ENCODE peak calls at places on chromosome 14, in ten cellular contexts. One of them, this sample, is unnamed.
A peak's percentile ranks its signal among the peaks of the same experiment; 100 is the strongest.

GRCh38 chr14:38567728-38568127 is 311.8 kb upstream of the CLEC14A start:
- DNase-seq in cardiac fibroblast: no peak
- DNase-seq in lung microvascular endothelial cell: no peak
- DNase-seq in dermis blood vessel endothelial cell: no peak
- DNase-seq in activated CD4-positive, alpha-beta T cell treated with anti-CD3 and anti-CD28 coated beads, Interleukin-2, amount 50 U/mL, for 1 hour: no peak
- DNase-seq in AG10803: no peak
- DNase-seq in DMS 273 treated with DMSO at 0.1 percent for 48 hours: no peak
- DNase-seq in IMR-90: no peak
- DNase-seq in EH: no peak
- DNase-seq in hepatic stellate cell: no peak
- DNase-seq in this sample: peak; percentile 46

GRCh38 chr14:23097786-23098185 is 2.5 kb downstream of the C14orf119 start:
- DNase-seq in DMS 273 treated with DMSO at 0.1 percent for 48 hours: no peak
- DNase-seq in lung microvascular endothelial cell: no peak
- DNase-seq in cardiac fibroblast: no peak
- DNase-seq in hepatic stellate cell: no peak
- DNase-seq in EH: no peak
- DNase-seq in dermis blood vessel endothelial cell: no peak
- DNase-seq in activated CD4-positive, alpha-beta T cell treated with anti-CD3 and anti-CD28 coated beads, Interleukin-2, amount 50 U/mL, for 1 hour: no peak
- DNase-seq in AG10803: no peak
- DNase-seq in IMR-90: no peak
- DNase-seq in this sample: no peak

GRCh38 chr14:90639641-90640040 is 176.6 kb downstream of the TTC7B start:
- DNase-seq in EH: no peak
- DNase-seq in AG10803: no peak
- DNase-seq in lung microvascular endothelial cell: no peak
- DNase-seq in DMS 273 treated with DMSO at 0.1 percent for 48 hours: no peak
- DNase-seq in activated CD4-positive, alpha-beta T cell treated with anti-CD3 and anti-CD28 coated beads, Interleukin-2, amount 50 U/mL, for 1 hour: no peak
- DNase-seq in hepatic stellate cell: no peak
- DNase-seq in dermis blood vessel endothelial cell: no peak
- DNase-seq in IMR-90: no peak
- DNase-seq in cardiac fibroblast: no peak
- DNase-seq in this sample: no peak

GRCh38 chr14:76924363-76925151 is 98.3 kb downstream of the LRRC74A start:
- DNase-seq in dermis blood vessel endothelial cell: no peak
- DNase-seq in hepatic stellate cell: peak; percentile 48
- DNase-seq in AG10803: no peak
- DNase-seq in cardiac fibroblast: peak; percentile 56
- DNase-seq in lung microvascular endothelial cell: peak; percentile 39
- DNase-seq in activated CD4-positive, alpha-beta T cell treated with anti-CD3 and anti-CD28 coated beads, Interleukin-2, amount 50 U/mL, for 1 hour: peak; percentile 63
- DNase-seq in EH: no peak
- DNase-seq in DMS 273 treated with DMSO at 0.1 percent for 48 hours: no peak
- DNase-seq in IMR-90: no peak
- DNase-seq in this sample: peak; percentile 46

GRCh38 chr14:73237786-73238261 is 518 bp downstream of the PAPLN start:
- DNase-seq in AG10803: no peak
- DNase-seq in lung microvascular endothelial cell: peak; percentile 38
- DNase-seq in IMR-90: no peak
- DNase-seq in activated CD4-positive, alpha-beta T cell treated with anti-CD3 and anti-CD28 coated beads, Interleukin-2, amount 50 U/mL, for 1 hour: no peak
- DNase-seq in dermis blood vessel endothelial cell: peak; percentile 28
- DNase-seq in EH: no peak
- DNase-seq in hepatic stellate cell: peak; percentile 27
- DNase-seq in cardiac fibroblast: no peak
- DNase-seq in DMS 273 treated with DMSO at 0.1 percent for 48 hours: no peak
- DNase-seq in this sample: no peak

GRCh38 chr14:76770521-76771431 is 9.5 kb downstream of the VASH1 start:
- DNase-seq in DMS 273 treated with DMSO at 0.1 percent for 48 hours: no peak
- DNase-seq in activated CD4-positive, alpha-beta T cell treated with anti-CD3 and anti-CD28 coated beads, Interleukin-2, amount 50 U/mL, for 1 hour: no peak
- DNase-seq in dermis blood vessel endothelial cell: no peak
- DNase-seq in IMR-90: no peak
- DNase-seq in AG10803: no peak
- DNase-seq in hepatic stellate cell: no peak
- DNase-seq in lung microvascular endothelial cell: no peak
- DNase-seq in cardiac fibroblast: no peak
- DNase-seq in EH: no peak
- DNase-seq in this sample: no peak

GRCh38 chr14:86521032-86521730 is 991.2 kb downstream of the FLRT2 start:
- DNase-seq in DMS 273 treated with DMSO at 0.1 percent for 48 hours: no peak
- DNase-seq in dermis blood vessel endothelial cell: no peak
- DNase-seq in EH: no peak
- DNase-seq in AG10803: no peak
- DNase-seq in activated CD4-positive, alpha-beta T cell treated with anti-CD3 and anti-CD28 coated beads, Interleukin-2, amount 50 U/mL, for 1 hour: no peak
- DNase-seq in lung microvascular endothelial cell: no peak
- DNase-seq in cardiac fibroblast: peak; percentile 2
- DNase-seq in IMR-90: no peak
- DNase-seq in hepatic stellate cell: no peak
- DNase-seq in this sample: no peak

GRCh38 chr14:100862277-100862676 is 36.4 kb downstream of the MEG3 start:
- DNase-seq in EH: no peak
- DNase-seq in lung microvascular endothelial cell: no peak
- DNase-seq in cardiac fibroblast: no peak
- DNase-seq in IMR-90: peak; percentile 31
- DNase-seq in AG10803: peak; percentile 11
- DNase-seq in hepatic stellate cell: no peak
- DNase-seq in dermis blood vessel endothelial cell: no peak
- DNase-seq in activated CD4-positive, alpha-beta T cell treated with anti-CD3 and anti-CD28 coated beads, Interleukin-2, amount 50 U/mL, for 1 hour: no peak
- DNase-seq in DMS 273 treated with DMSO at 0.1 percent for 48 hours: no peak
- DNase-seq in this sample: no peak

GRCh38 chr14:22535126-22535525 is 53.9 kb downstream of the DAD1 start:
- DNase-seq in activated CD4-positive, alpha-beta T cell treated with anti-CD3 and anti-CD28 coated beads, Interleukin-2, amount 50 U/mL, for 1 hour: no peak
- DNase-seq in DMS 273 treated with DMSO at 0.1 percent for 48 hours: no peak
- DNase-seq in IMR-90: no peak
- DNase-seq in lung microvascular endothelial cell: no peak
- DNase-seq in cardiac fibroblast: no peak
- DNase-seq in dermis blood vessel endothelial cell: no peak
- DNase-seq in AG10803: no peak
- DNase-seq in hepatic stellate cell: no peak
- DNase-seq in EH: no peak
- DNase-seq in this sample: no peak

GRCh38 chr14:59254911-59255545 is 66.6 kb downstream of the DAAM1 start:
- DNase-seq in dermis blood vessel endothelial cell: peak; percentile 55
- DNase-seq in activated CD4-positive, alpha-beta T cell treated with anti-CD3 and anti-CD28 coated beads, Interleukin-2, amount 50 U/mL, for 1 hour: no peak
- DNase-seq in DMS 273 treated with DMSO at 0.1 percent for 48 hours: no peak
- DNase-seq in lung microvascular endothelial cell: peak; percentile 45
- DNase-seq in EH: peak; percentile 68
- DNase-seq in cardiac fibroblast: peak; percentile 93
- DNase-seq in hepatic stellate cell: peak; percentile 19
- DNase-seq in AG10803: peak; percentile 80
- DNase-seq in IMR-90: peak; percentile 30
- DNase-seq in this sample: no peak

GRCh38 chr14:72786377-72787350 is 107.2 kb downstream of the DPF3 start:
- DNase-seq in dermis blood vessel endothelial cell: no peak
- DNase-seq in activated CD4-positive, alpha-beta T cell treated with anti-CD3 and anti-CD28 coated beads, Interleukin-2, amount 50 U/mL, for 1 hour: no peak
- DNase-seq in IMR-90: no peak
- DNase-seq in EH: no peak
- DNase-seq in DMS 273 treated with DMSO at 0.1 percent for 48 hours: peak; percentile 4
- DNase-seq in hepatic stellate cell: no peak
- DNase-seq in lung microvascular endothelial cell: no peak
- DNase-seq in cardiac fibroblast: no peak
- DNase-seq in AG10803: no peak
- DNase-seq in this sample: no peak

GRCh38 chr14:37591311-37591940 is 3.6 kb downstream of the FOXA1 start:
- DNase-seq in lung microvascular endothelial cell: no peak
- DNase-seq in hepatic stellate cell: no peak
- DNase-seq in cardiac fibroblast: no peak
- DNase-seq in activated CD4-positive, alpha-beta T cell treated with anti-CD3 and anti-CD28 coated beads, Interleukin-2, amount 50 U/mL, for 1 hour: no peak
- DNase-seq in DMS 273 treated with DMSO at 0.1 percent for 48 hours: no peak
- DNase-seq in IMR-90: no peak
- DNase-seq in dermis blood vessel endothelial cell: no peak
- DNase-seq in AG10803: no peak
- DNase-seq in EH: no peak
- DNase-seq in this sample: no peak

GRCh38 chr14:32137883-32138282 is 60.8 kb downstream of the ARHGAP5 start:
- DNase-seq in activated CD4-positive, alpha-beta T cell treated with anti-CD3 and anti-CD28 coated beads, Interleukin-2, amount 50 U/mL, for 1 hour: no peak
- DNase-seq in hepatic stellate cell: no peak
- DNase-seq in AG10803: no peak
- DNase-seq in cardiac fibroblast: no peak
- DNase-seq in IMR-90: no peak
- DNase-seq in dermis blood vessel endothelial cell: no peak
- DNase-seq in DMS 273 treated with DMSO at 0.1 percent for 48 hours: no peak
- DNase-seq in lung microvascular endothelial cell: no peak
- DNase-seq in EH: no peak
- DNase-seq in this sample: no peak

GRCh38 chr14:67551123-67551522 is 18.0 kb downstream of the PLEKHH1 start:
- DNase-seq in AG10803: no peak
- DNase-seq in DMS 273 treated with DMSO at 0.1 percent for 48 hours: no peak
- DNase-seq in cardiac fibroblast: no peak
- DNase-seq in dermis blood vessel endothelial cell: no peak
- DNase-seq in hepatic stellate cell: no peak
- DNase-seq in activated CD4-positive, alpha-beta T cell treated with anti-CD3 and anti-CD28 coated beads, Interleukin-2, amount 50 U/mL, for 1 hour: no peak
- DNase-seq in EH: no peak
- DNase-seq in lung microvascular endothelial cell: no peak
- DNase-seq in IMR-90: no peak
- DNase-seq in this sample: no peak

GRCh38 chr14:37779480-37779879 is 184.1 kb downstream of the TTC6 start:
- DNase-seq in hepatic stellate cell: no peak
- DNase-seq in IMR-90: no peak
- DNase-seq in dermis blood vessel endothelial cell: no peak
- DNase-seq in cardiac fibroblast: no peak
- DNase-seq in EH: no peak
- DNase-seq in lung microvascular endothelial cell: no peak
- DNase-seq in activated CD4-positive, alpha-beta T cell treated with anti-CD3 and anti-CD28 coated beads, Interleukin-2, amount 50 U/mL, for 1 hour: no peak
- DNase-seq in AG10803: no peak
- DNase-seq in DMS 273 treated with DMSO at 0.1 percent for 48 hours: no peak
- DNase-seq in this sample: no peak

GRCh38 chr14:52871606-52872005 is 79.2 kb downstream of the FERMT2 start:
- DNase-seq in cardiac fibroblast: no peak
- DNase-seq in lung microvascular endothelial cell: no peak
- DNase-seq in dermis blood vessel endothelial cell: no peak
- DNase-seq in AG10803: no peak
- DNase-seq in activated CD4-positive, alpha-beta T cell treated with anti-CD3 and anti-CD28 coated beads, Interleukin-2, amount 50 U/mL, for 1 hour: no peak
- DNase-seq in EH: peak; percentile 82
- DNase-seq in DMS 273 treated with DMSO at 0.1 percent for 48 hours: no peak
- DNase-seq in hepatic stellate cell: no peak
- DNase-seq in IMR-90: no peak
- DNase-seq in this sample: no peak

GRCh38 chr14:34770901-34771300 is 56.5 kb upstream of the CFL2 start:
- DNase-seq in dermis blood vessel endothelial cell: no peak
- DNase-seq in DMS 273 treated with DMSO at 0.1 percent for 48 hours: no peak
- DNase-seq in AG10803: peak; percentile 9
- DNase-seq in IMR-90: no peak
- DNase-seq in cardiac fibroblast: no peak
- DNase-seq in hepatic stellate cell: no peak
- DNase-seq in activated CD4-positive, alpha-beta T cell treated with anti-CD3 and anti-CD28 coated beads, Interleukin-2, amount 50 U/mL, for 1 hour: no peak
- DNase-seq in EH: peak; percentile 31
- DNase-seq in lung microvascular endothelial cell: no peak
- DNase-seq in this sample: no peak

GRCh38 chr14:23382276-23382675 is 5.4 kb downstream of the CMTM5 start:
- DNase-seq in IMR-90: no peak
- DNase-seq in EH: no peak
- DNase-seq in lung microvascular endothelial cell: no peak
- DNase-seq in activated CD4-positive, alpha-beta T cell treated with anti-CD3 and anti-CD28 coated beads, Interleukin-2, amount 50 U/mL, for 1 hour: no peak
- DNase-seq in cardiac fibroblast: no peak
- DNase-seq in hepatic stellate cell: no peak
- DNase-seq in AG10803: no peak
- DNase-seq in DMS 273 treated with DMSO at 0.1 percent for 48 hours: no peak
- DNase-seq in dermis blood vessel endothelial cell: no peak
- DNase-seq in this sample: no peak

GRCh38 chr14:51248041-51248987 is 8.3 kb downstream of the TMX1 start:
- DNase-seq in EH: no peak
- DNase-seq in DMS 273 treated with DMSO at 0.1 percent for 48 hours: no peak
- DNase-seq in hepatic stellate cell: no peak
- DNase-seq in cardiac fibroblast: no peak
- DNase-seq in AG10803: no peak
- DNase-seq in activated CD4-positive, alpha-beta T cell treated with anti-CD3 and anti-CD28 coated beads, Interleukin-2, amount 50 U/mL, for 1 hour: no peak
- DNase-seq in lung microvascular endothelial cell: no peak
- DNase-seq in dermis blood vessel endothelial cell: no peak
- DNase-seq in IMR-90: no peak
- DNase-seq in this sample: no peak

GRCh38 chr14:68932219-68932618 is 46.9 kb downstream of the ACTN1 start:
- DNase-seq in DMS 273 treated with DMSO at 0.1 percent for 48 hours: no peak
- DNase-seq in EH: peak; percentile 61
- DNase-seq in cardiac fibroblast: no peak
- DNase-seq in lung microvascular endothelial cell: no peak
- DNase-seq in IMR-90: peak; percentile 89
- DNase-seq in AG10803: no peak
- DNase-seq in dermis blood vessel endothelial cell: no peak
- DNase-seq in hepatic stellate cell: no peak
- DNase-seq in activated CD4-positive, alpha-beta T cell treated with anti-CD3 and anti-CD28 coated beads, Interleukin-2, amount 50 U/mL, for 1 hour: no peak
- DNase-seq in this sample: no peak

GRCh38 chr14:72633551-72633950 is 260.4 kb downstream of the DPF3 start:
- DNase-seq in cardiac fibroblast: no peak
- DNase-seq in dermis blood vessel endothelial cell: no peak
- DNase-seq in activated CD4-positive, alpha-beta T cell treated with anti-CD3 and anti-CD28 coated beads, Interleukin-2, amount 50 U/mL, for 1 hour: no peak
- DNase-seq in lung microvascular endothelial cell: no peak
- DNase-seq in IMR-90: no peak
- DNase-seq in AG10803: peak; percentile 60
- DNase-seq in hepatic stellate cell: no peak
- DNase-seq in EH: no peak
- DNase-seq in DMS 273 treated with DMSO at 0.1 percent for 48 hours: no peak
- DNase-seq in this sample: no peak

GRCh38 chr14:65095633-65096205 is 6.6 kb downstream of the MAX start:
- DNase-seq in cardiac fibroblast: peak; percentile 91
- DNase-seq in hepatic stellate cell: no peak
- DNase-seq in DMS 273 treated with DMSO at 0.1 percent for 48 hours: no peak
- DNase-seq in dermis blood vessel endothelial cell: peak; percentile 25
- DNase-seq in IMR-90: peak; percentile 74
- DNase-seq in activated CD4-positive, alpha-beta T cell treated with anti-CD3 and anti-CD28 coated beads, Interleukin-2, amount 50 U/mL, for 1 hour: no peak
- DNase-seq in EH: peak; percentile 87
- DNase-seq in AG10803: peak; percentile 84
- DNase-seq in lung microvascular endothelial cell: no peak
- DNase-seq in this sample: peak; percentile 92

GRCh38 chr14:68987653-68988036 is 8.5 kb upstream of the ACTN1 start:
- DNase-seq in IMR-90: no peak
- DNase-seq in AG10803: no peak
- DNase-seq in dermis blood vessel endothelial cell: no peak
- DNase-seq in cardiac fibroblast: no peak
- DNase-seq in lung microvascular endothelial cell: peak; percentile 39
- DNase-seq in activated CD4-positive, alpha-beta T cell treated with anti-CD3 and anti-CD28 coated beads, Interleukin-2, amount 50 U/mL, for 1 hour: no peak
- DNase-seq in hepatic stellate cell: no peak
- DNase-seq in DMS 273 treated with DMSO at 0.1 percent for 48 hours: peak; percentile 35
- DNase-seq in EH: peak; percentile 12
- DNase-seq in this sample: peak; percentile 30

GRCh38 chr14:102238131-102238530 is 66.8 kb downstream of the MOK start:
- DNase-seq in lung microvascular endothelial cell: no peak
- DNase-seq in IMR-90: peak; percentile 40
- DNase-seq in dermis blood vessel endothelial cell: no peak
- DNase-seq in cardiac fibroblast: no peak
- DNase-seq in EH: peak; percentile 62
- DNase-seq in activated CD4-positive, alpha-beta T cell treated with anti-CD3 and anti-CD28 coated beads, Interleukin-2, amount 50 U/mL, for 1 hour: no peak
- DNase-seq in AG10803: no peak
- DNase-seq in DMS 273 treated with DMSO at 0.1 percent for 48 hours: no peak
- DNase-seq in hepatic stellate cell: no peak
- DNase-seq in this sample: no peak

GRCh38 chr14:103845327-103845726 is 2.0 kb downstream of the PPP1R13B start:
- DNase-seq in dermis blood vessel endothelial cell: no peak
- DNase-seq in IMR-90: no peak
- DNase-seq in lung microvascular endothelial cell: no peak
- DNase-seq in activated CD4-positive, alpha-beta T cell treated with anti-CD3 and anti-CD28 coated beads, Interleukin-2, amount 50 U/mL, for 1 hour: no peak
- DNase-seq in hepatic stellate cell: no peak
- DNase-seq in cardiac fibroblast: no peak
- DNase-seq in DMS 273 treated with DMSO at 0.1 percent for 48 hours: no peak
- DNase-seq in AG10803: no peak
- DNase-seq in EH: no peak
- DNase-seq in this sample: no peak

GRCh38 chr14:89288114-89288513 is 128.9 kb downstream of the FOXN3 start:
- DNase-seq in EH: no peak
- DNase-seq in hepatic stellate cell: no peak
- DNase-seq in DMS 273 treated with DMSO at 0.1 percent for 48 hours: no peak
- DNase-seq in IMR-90: no peak
- DNase-seq in cardiac fibroblast: no peak
- DNase-seq in lung microvascular endothelial cell: no peak
- DNase-seq in AG10803: no peak
- DNase-seq in dermis blood vessel endothelial cell: no peak
- DNase-seq in activated CD4-positive, alpha-beta T cell treated with anti-CD3 and anti-CD28 coated beads, Interleukin-2, amount 50 U/mL, for 1 hour: no peak
- DNase-seq in this sample: no peak

GRCh38 chr14:36510078-36510799 is 9.8 kb downstream of the NKX2-1 start:
- DNase-seq in AG10803: no peak
- DNase-seq in lung microvascular endothelial cell: no peak
- DNase-seq in DMS 273 treated with DMSO at 0.1 percent for 48 hours: no peak
- DNase-seq in dermis blood vessel endothelial cell: no peak
- DNase-seq in IMR-90: no peak
- DNase-seq in activated CD4-positive, alpha-beta T cell treated with anti-CD3 and anti-CD28 coated beads, Interleukin-2, amount 50 U/mL, for 1 hour: no peak
- DNase-seq in EH: no peak
- DNase-seq in cardiac fibroblast: no peak
- DNase-seq in hepatic stellate cell: no peak
- DNase-seq in this sample: no peak

GRCh38 chr14:96181188-96181762 is 23.4 kb upstream of the BDKRB2 start:
- DNase-seq in activated CD4-positive, alpha-beta T cell treated with anti-CD3 and anti-CD28 coated beads, Interleukin-2, amount 50 U/mL, for 1 hour: no peak
- DNase-seq in cardiac fibroblast: no peak
- DNase-seq in IMR-90: no peak
- DNase-seq in AG10803: no peak
- DNase-seq in DMS 273 treated with DMSO at 0.1 percent for 48 hours: no peak
- DNase-seq in hepatic stellate cell: no peak
- DNase-seq in EH: no peak
- DNase-seq in dermis blood vessel endothelial cell: no peak
- DNase-seq in lung microvascular endothelial cell: no peak
- DNase-seq in this sample: no peak